ENCODE peak calls at places on chromosomes 7 and 10, in six cellular contexts. One of them, this sample, is unnamed.

GRCh38 chr10:92747600-92747999 is 57.8 kb downstream of the HHEX start:
- DNase-seq in Caki2: no peak
- DNase-seq in tibial artery: no peak
- DNase-seq in cardiac fibroblast: no peak
- DNase-seq in glutamatergic neuron: no peak
- DNase-seq in omental fat pad: no peak
- DNase-seq in this sample: no peak

GRCh38 chr7:110514973-110515372 is 576.0 kb upstream of the LRRN3 start:
- DNase-seq in tibial artery: no peak
- DNase-seq in cardiac fibroblast: no peak
- DNase-seq in Caki2: no peak
- DNase-seq in glutamatergic neuron: peak; percentile 30
- DNase-seq in omental fat pad: no peak
- DNase-seq in this sample: no peak

GRCh38 chr10:132134541-132135397 is 52.0 kb upstream of the DPYSL4 start:
- DNase-seq in glutamatergic neuron: no peak
- DNase-seq in tibial artery: peak; percentile 47
- DNase-seq in cardiac fibroblast: no peak
- DNase-seq in Caki2: no peak
- DNase-seq in omental fat pad: no peak
- DNase-seq in this sample: no peak

GRCh38 chr7:143018931-143019330 is 8.0 kb downstream of the OR9A2 start:
- DNase-seq in tibial artery: no peak
- DNase-seq in omental fat pad: no peak
- DNase-seq in glutamatergic neuron: no peak
- DNase-seq in cardiac fibroblast: peak; percentile 56
- DNase-seq in Caki2: no peak
- DNase-seq in this sample: no peak

GRCh38 chr7:139035588-139036353 is at the start of gene ZC3HAV1L:
- DNase-seq in omental fat pad: peak; percentile 31
- DNase-seq in glutamatergic neuron: peak; percentile 76
- DNase-seq in cardiac fibroblast: peak; percentile 63
- DNase-seq in Caki2: peak; percentile 82
- DNase-seq in tibial artery: peak; percentile 71
- DNase-seq in this sample: peak; percentile 72

GRCh38 chr7:30877993-30878392 is 33.7 kb upstream of the AQP1 start:
- DNase-seq in glutamatergic neuron: no peak
- DNase-seq in tibial artery: no peak
- DNase-seq in omental fat pad: no peak
- DNase-seq in Caki2: no peak
- DNase-seq in cardiac fibroblast: no peak
- DNase-seq in this sample: no peak

GRCh38 chr7:28759373-28760013 is 198.6 kb downstream of the TRIL start:
- DNase-seq in omental fat pad: no peak
- DNase-seq in tibial artery: no peak
- DNase-seq in Caki2: peak; percentile 48
- DNase-seq in cardiac fibroblast: no peak
- DNase-seq in glutamatergic neuron: no peak
- DNase-seq in this sample: no peak

GRCh38 chr7:80057503-80057902 is 77.1 kb upstream of the GNAI1 start:
- DNase-seq in tibial artery: no peak
- DNase-seq in Caki2: no peak
- DNase-seq in glutamatergic neuron: no peak
- DNase-seq in cardiac fibroblast: no peak
- DNase-seq in omental fat pad: no peak
- DNase-seq in this sample: no peak

GRCh38 chr10:24299587-24300258 is 90.8 kb downstream of the KIAA1217 start:
- DNase-seq in omental fat pad: no peak
- DNase-seq in glutamatergic neuron: no peak
- DNase-seq in Caki2: no peak
- DNase-seq in cardiac fibroblast: peak; percentile 82
- DNase-seq in tibial artery: no peak
- DNase-seq in this sample: no peak

GRCh38 chr7:37504791-37505190 is 56.1 kb upstream of the ELMO1 start:
- DNase-seq in cardiac fibroblast: no peak
- DNase-seq in tibial artery: no peak
- DNase-seq in glutamatergic neuron: no peak
- DNase-seq in Caki2: no peak
- DNase-seq in omental fat pad: no peak
- DNase-seq in this sample: no peak

GRCh38 chr10:42975558-42976352 is 101.1 kb upstream of the RET start:
- DNase-seq in cardiac fibroblast: no peak
- DNase-seq in tibial artery: peak; percentile 51
- DNase-seq in omental fat pad: peak; percentile 12
- DNase-seq in Caki2: no peak
- DNase-seq in glutamatergic neuron: peak; percentile 20
- DNase-seq in this sample: peak; percentile 44

GRCh38 chr7:14748461-14748860 is 154.1 kb downstream of the DGKB start:
- DNase-seq in cardiac fibroblast: peak; percentile 93
- DNase-seq in Caki2: peak; percentile 26
- DNase-seq in glutamatergic neuron: no peak
- DNase-seq in tibial artery: no peak
- DNase-seq in omental fat pad: no peak
- DNase-seq in this sample: no peak

GRCh38 chr7:28419717-28420116 is 7.4 kb downstream of the CREB5 start:
- DNase-seq in tibial artery: no peak
- DNase-seq in Caki2: no peak
- DNase-seq in omental fat pad: no peak
- DNase-seq in cardiac fibroblast: peak; percentile 95
- DNase-seq in glutamatergic neuron: no peak
- DNase-seq in this sample: no peak

GRCh38 chr10:93226619-93227018 is 152.9 kb downstream of the CYP26A1 start:
- DNase-seq in cardiac fibroblast: no peak
- DNase-seq in omental fat pad: no peak
- DNase-seq in glutamatergic neuron: no peak
- DNase-seq in Caki2: no peak
- DNase-seq in tibial artery: no peak
- DNase-seq in this sample: no peak

GRCh38 chr7:461118-461452 is 58.6 kb downstream of the PDGFA start:
- DNase-seq in Caki2: no peak
- DNase-seq in omental fat pad: peak; percentile 18
- DNase-seq in glutamatergic neuron: no peak
- DNase-seq in tibial artery: no peak
- DNase-seq in cardiac fibroblast: no peak
- DNase-seq in this sample: no peak

GRCh38 chr7:132455306-132455705 is 121.0 kb downstream of the PLXNA4 start:
- DNase-seq in omental fat pad: no peak
- DNase-seq in glutamatergic neuron: peak; percentile 36
- DNase-seq in Caki2: no peak
- DNase-seq in cardiac fibroblast: no peak
- DNase-seq in tibial artery: no peak
- DNase-seq in this sample: no peak

GRCh38 chr7:107643407-107643806 is 17.2 kb upstream of the SLC26A4 start:
- DNase-seq in tibial artery: no peak
- DNase-seq in Caki2: no peak
- DNase-seq in glutamatergic neuron: no peak
- DNase-seq in cardiac fibroblast: peak; percentile 78
- DNase-seq in omental fat pad: no peak
- DNase-seq in this sample: no peak

GRCh38 chr7:27802977-27803376 is 63.0 kb downstream of the TAX1BP1 start:
- DNase-seq in tibial artery: no peak
- DNase-seq in glutamatergic neuron: no peak
- DNase-seq in omental fat pad: no peak
- DNase-seq in cardiac fibroblast: peak; percentile 77
- DNase-seq in Caki2: no peak
- DNase-seq in this sample: no peak

GRCh38 chr7:88758355-88759215 is 915 bp upstream of the ZNF804B start:
- DNase-seq in cardiac fibroblast: no peak
- DNase-seq in tibial artery: no peak
- DNase-seq in glutamatergic neuron: peak; percentile 54
- DNase-seq in Caki2: peak; percentile 15
- DNase-seq in omental fat pad: no peak
- DNase-seq in this sample: no peak

GRCh38 chr10:103663802-103664201 is 170.3 kb downstream of the NEURL1 start:
- DNase-seq in cardiac fibroblast: no peak
- DNase-seq in glutamatergic neuron: no peak
- DNase-seq in tibial artery: peak; percentile 94
- DNase-seq in Caki2: no peak
- DNase-seq in omental fat pad: no peak
- DNase-seq in this sample: no peak

GRCh38 chr7:44325811-44326241 is 432 bp upstream of the CAMK2B start:
- DNase-seq in tibial artery: no peak
- DNase-seq in Caki2: no peak
- DNase-seq in glutamatergic neuron: peak; percentile 66
- DNase-seq in cardiac fibroblast: no peak
- DNase-seq in omental fat pad: no peak
- DNase-seq in this sample: no peak

GRCh38 chr10:28991738-28992270 is 297.1 kb upstream of the LYZL1 start:
- DNase-seq in cardiac fibroblast: peak; percentile 69
- DNase-seq in omental fat pad: no peak
- DNase-seq in Caki2: peak; percentile 79
- DNase-seq in glutamatergic neuron: peak; percentile 68
- DNase-seq in tibial artery: no peak
- DNase-seq in this sample: no peak

GRCh38 chr10:63114031-63114814 is 18.9 kb upstream of the NRBF2 start:
- DNase-seq in glutamatergic neuron: no peak
- DNase-seq in cardiac fibroblast: peak; percentile 98
- DNase-seq in tibial artery: peak; percentile 90
- DNase-seq in Caki2: no peak
- DNase-seq in omental fat pad: peak; percentile 57
- DNase-seq in this sample: peak; percentile 82

GRCh38 chr10:100999742-101000601 is at the start of gene LZTS2:
- DNase-seq in glutamatergic neuron: peak; percentile 59
- DNase-seq in Caki2: peak; percentile 33
- DNase-seq in tibial artery: peak; percentile 75
- DNase-seq in cardiac fibroblast: peak; percentile 26
- DNase-seq in omental fat pad: no peak
- DNase-seq in this sample: no peak

GRCh38 chr10:89237849-89238248 is 13.7 kb downstream of the LIPA start:
- DNase-seq in omental fat pad: no peak
- DNase-seq in tibial artery: no peak
- DNase-seq in glutamatergic neuron: no peak
- DNase-seq in Caki2: no peak
- DNase-seq in cardiac fibroblast: no peak
- DNase-seq in this sample: no peak

GRCh38 chr10:73940634-73941221 is 29.8 kb downstream of the PLAU start:
- DNase-seq in tibial artery: peak; percentile 91
- DNase-seq in cardiac fibroblast: peak; percentile 80
- DNase-seq in omental fat pad: peak; percentile 77
- DNase-seq in Caki2: peak; percentile 63
- DNase-seq in glutamatergic neuron: peak; percentile 89
- DNase-seq in this sample: peak; percentile 91

GRCh38 chr10:2054728-2055127 is 317.4 kb upstream of the ADARB2 start:
- DNase-seq in tibial artery: no peak
- DNase-seq in glutamatergic neuron: no peak
- DNase-seq in omental fat pad: no peak
- DNase-seq in Caki2: no peak
- DNase-seq in cardiac fibroblast: no peak
- DNase-seq in this sample: no peak

GRCh38 chr7:7554647-7555575 is 11.8 kb upstream of the MIOS start:
- DNase-seq in cardiac fibroblast: peak; percentile 15
- DNase-seq in glutamatergic neuron: no peak
- DNase-seq in omental fat pad: no peak
- DNase-seq in Caki2: peak; percentile 41
- DNase-seq in tibial artery: no peak
- DNase-seq in this sample: no peak

GRCh38 chr10:71357792-71358265 is 38.8 kb downstream of the SLC29A3 start:
- DNase-seq in tibial artery: no peak
- DNase-seq in glutamatergic neuron: no peak
- DNase-seq in omental fat pad: no peak
- DNase-seq in cardiac fibroblast: no peak
- DNase-seq in Caki2: no peak
- DNase-seq in this sample: no peak

GRCh38 chr7:3673524-3673923 is 372.5 kb downstream of the SDK1 start:
- DNase-seq in tibial artery: no peak
- DNase-seq in glutamatergic neuron: peak; percentile 78
- DNase-seq in Caki2: no peak
- DNase-seq in omental fat pad: no peak
- DNase-seq in cardiac fibroblast: peak; percentile 46
- DNase-seq in this sample: no peak

GRCh38 chr10:30231709-30232108 is 117.4 kb downstream of the MTPAP start:
- DNase-seq in omental fat pad: no peak
- DNase-seq in cardiac fibroblast: no peak
- DNase-seq in tibial artery: no peak
- DNase-seq in Caki2: no peak
- DNase-seq in glutamatergic neuron: no peak
- DNase-seq in this sample: no peak

GRCh38 chr10:69483988-69484387 is 32.7 kb downstream of the TSPAN15 start:
- DNase-seq in tibial artery: no peak
- DNase-seq in glutamatergic neuron: no peak
- DNase-seq in Caki2: no peak
- DNase-seq in cardiac fibroblast: peak; percentile 19
- DNase-seq in omental fat pad: no peak
- DNase-seq in this sample: no peak

GRCh38 chr10:124508907-124509454 is 47.4 kb downstream of the LHPP start:
- DNase-seq in omental fat pad: no peak
- DNase-seq in cardiac fibroblast: no peak
- DNase-seq in Caki2: no peak
- DNase-seq in glutamatergic neuron: no peak
- DNase-seq in tibial artery: no peak
- DNase-seq in this sample: no peak

This sample was measured in suprapubic skin.